ENCODE peak calls at places on chromosomes 12 and 14, in eight cellular contexts. Y is uterus, K is body of pancreas, X is IMR-90, R is GM12892, H is heart left ventricle, W is tibial nerve, Q is endothelial cell of umbilical vein. U is an unnamed sample.

GRCh38 chr12:40154381-40154780 is 48.5 kb upstream of the SLC2A13 start:
- DNase-seq in Y (no peak), K (no peak), X (no peak), R (no peak), H (no peak), W (no peak), Q (no peak), U (no peak)

GRCh38 chr12:52063081-52063985 is 6.4 kb upstream of the ATG101 start:
- DNase-seq in Y (peak), K (no peak), X (no peak), R (no peak), H (no peak), W (no peak), Q (no peak), U (no peak)

GRCh38 chr12:69655616-69656336 is 43.3 kb downstream of the BEST3 start:
- DNase-seq in Y (no peak), K (no peak), X (peak), R (no peak), H (no peak), W (no peak), Q (peak), U (no peak)

GRCh38 chr12:95943231-95943842 is at the start of gene AMDHD1:
- DNase-seq in Y (peak), K (peak), X (peak), R (peak), H (peak), W (no peak), Q (peak), U (peak)

GRCh38 chr14:91244501-91244901 is at the start of gene GPR68:
- DNase-seq in Y (peak), K (peak), X (peak), R (no peak), H (peak), W (no peak), Q (no peak), U (peak)

GRCh38 chr14:61341275-61342210 is 20.2 kb downstream of the PRKCH start:
- DNase-seq in Y (no peak), K (no peak), X (no peak), R (no peak), H (no peak), W (no peak), Q (no peak), U (no peak)

GRCh38 chr12:82803201-82803600 is 116.5 kb downstream of the TMTC2 start:
- DNase-seq in Y (no peak), K (no peak), X (no peak), R (no peak), H (no peak), W (no peak), Q (no peak), U (no peak)

GRCh38 chr14:92546347-92547053 is 32.9 kb downstream of the RIN3 start:
- DNase-seq in Y (no peak), K (no peak), X (peak), R (no peak), H (no peak), W (no peak), Q (peak), U (no peak)

GRCh38 chr14:100749967-100750597 is 23.4 kb downstream of the DLK1 start:
- DNase-seq in Y (no peak), K (no peak), X (no peak), R (no peak), H (no peak), W (no peak), Q (no peak), U (no peak)

GRCh38 chr14:69896080-69896479 is 16.9 kb downstream of the SMOC1 start:
- DNase-seq in Y (no peak), K (no peak), X (no peak), R (no peak), H (no peak), W (no peak), Q (no peak), U (no peak)

GRCh38 chr14:58864751-58865519 is 227.2 kb downstream of the DACT1 start:
- DNase-seq in Y (no peak), K (no peak), X (peak), R (no peak), H (peak), W (no peak), Q (no peak), U (no peak)

GRCh38 chr12:103994235-103994634 is 28.6 kb downstream of the TDG start:
- DNase-seq in Y (no peak), K (no peak), X (no peak), R (no peak), H (peak), W (no peak), Q (no peak), U (no peak)

GRCh38 chr14:55733609-55734008 is 153.6 kb downstream of the KTN1 start:
- DNase-seq in Y (no peak), K (no peak), X (no peak), R (no peak), H (no peak), W (no peak), Q (no peak), U (no peak)

GRCh38 chr12:52186135-52186840 is 5.5 kb downstream of the KRT80 start:
- DNase-seq in Y (no peak), K (no peak), X (peak), R (no peak), H (no peak), W (no peak), Q (peak), U (no peak)

DNA sequence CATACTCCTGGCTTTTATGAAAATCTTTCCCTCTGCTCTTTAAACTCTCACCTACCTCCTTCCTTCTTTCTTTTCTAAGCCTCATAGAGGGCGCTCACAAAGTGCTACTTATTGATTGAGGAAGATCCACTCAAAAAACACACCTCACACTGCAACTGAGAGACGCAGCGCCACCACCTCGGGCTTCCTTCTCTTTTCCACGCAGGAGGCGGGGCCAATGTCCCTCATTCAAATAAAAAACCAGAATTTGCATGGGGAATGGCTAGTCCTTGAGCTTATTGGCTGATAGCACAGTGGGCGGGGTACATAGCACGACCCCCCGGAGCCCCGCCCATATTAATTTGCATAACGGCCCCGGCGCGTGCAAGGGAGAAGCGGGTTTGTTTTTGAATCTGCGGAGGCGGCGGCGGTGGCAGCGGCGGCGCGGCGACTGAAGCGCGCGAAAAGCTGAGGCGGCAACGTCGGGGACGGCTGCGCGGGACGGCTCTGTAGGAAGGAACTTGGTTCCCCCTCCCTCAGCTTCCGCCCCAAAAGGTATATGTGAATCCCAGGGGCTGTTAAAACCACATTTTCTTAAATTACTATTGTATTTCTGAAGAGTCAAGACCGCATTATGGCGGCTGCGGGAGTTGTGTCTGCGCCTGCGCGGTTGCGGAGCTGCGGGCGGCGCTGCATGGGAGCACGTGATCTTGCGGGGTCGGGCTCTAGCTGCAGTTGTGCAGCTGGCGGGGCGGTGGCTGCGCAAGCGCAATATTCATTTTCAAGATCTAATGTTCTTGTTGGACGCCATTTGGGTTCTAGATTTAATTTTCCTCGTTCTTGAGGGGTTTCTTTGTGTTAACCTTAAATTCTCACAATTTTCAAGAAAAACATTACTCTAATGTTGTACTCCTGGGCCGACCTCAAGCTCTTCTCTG is at the start of gene ATF7IP:
- DNase-seq in Y (peak), K (peak), X (peak), R (peak), H (peak), W (peak), Q (peak), U (peak)
- TF ChIP-seq POLR2A in Y (peak), K (peak), X (peak), R (peak), H (peak), W (peak), Q (peak), U (peak)

GRCh38 chr12:108831309-108831991 is 25.9 kb downstream of the SSH1 start:
- DNase-seq in Y (no peak), K (no peak), X (no peak), R (no peak), H (no peak), W (no peak), Q (no peak), U (peak)
- TF ChIP-seq POLR2A in Y (no peak), K (no peak), X (no peak), R (no peak), H (no peak), W (no peak), Q (no peak), U (no peak)

GRCh38 chr12:116735084-116735483 is 2.8 kb downstream of the SPRING1 start:
- DNase-seq in Y (no peak), K (no peak), X (no peak), R (no peak), H (no peak), W (no peak), Q (no peak), U (no peak)

GRCh38 chr12:116739381-116739887 is 1.3 kb downstream of the RNFT2 start:
- DNase-seq in Y (no peak), K (no peak), X (no peak), R (no peak), H (no peak), W (no peak), Q (no peak), U (no peak)

GRCh38 chr12:116736962-116737773 is 701 bp downstream of the SPRING1 start:
- DNase-seq in Y (no peak), K (peak), X (no peak), R (peak), H (no peak), W (no peak), Q (no peak), U (peak)

GRCh38 chr12:116735951-116736599 is 1.8 kb downstream of the SPRING1 start:
- DNase-seq in Y (no peak), K (peak), X (no peak), R (no peak), H (no peak), W (no peak), Q (no peak), U (peak)

GRCh38 chr12:116737774-116738657 is at the start of the genes RNFT2 and SPRING1:
- DNase-seq in Y (peak), K (peak), X (peak), R (peak), H (peak), W (peak), Q (peak), U (peak)
- TF ChIP-seq POLR2A in Y (peak), K (peak), X (peak), R (peak), H (peak), W (peak), Q (peak), U (peak)

GRCh38 chr14:77097689-77098469 is at the start of gene CIPC:
- DNase-seq in Y (peak), K (peak), X (peak), R (peak), H (peak), W (peak), Q (peak), U (peak)
- TF ChIP-seq POLR2A in Y (peak), K (peak), X (peak), R (peak), H (peak), W (peak), Q (no peak), U (peak)

GRCh38 chr14:94109915-94110250 is 653 bp upstream of the IFI27 start:
- DNase-seq in Y (no peak), K (no peak), X (no peak), R (no peak), H (no peak), W (no peak), Q (no peak), U (no peak)

GRCh38 chr14:94112513-94113060 is 2.1 kb downstream of the IFI27 start:
- DNase-seq in Y (no peak), K (no peak), X (no peak), R (no peak), H (no peak), W (no peak), Q (no peak), U (peak)

GRCh38 chr14:94113073-94113472 is 2.5 kb downstream of the IFI27 start:
- DNase-seq in Y (no peak), K (no peak), X (no peak), R (no peak), H (no peak), W (no peak), Q (no peak), U (no peak)

GRCh38 chr14:94111276-94112095 is 950 bp downstream of the IFI27 start:
- DNase-seq in Y (no peak), K (no peak), X (no peak), R (no peak), H (peak), W (no peak), Q (no peak), U (no peak)

GRCh38 chr14:94110552-94111181 is at the start of gene IFI27:
- DNase-seq in Y (peak), K (peak), X (peak), R (no peak), H (peak), W (peak), Q (peak), U (peak)
- TF ChIP-seq POLR2A in Y (peak), K (peak), X (no peak), R (no peak), H (peak), W (peak), Q (peak), U (peak)